ENCODE peak calls at places on chromosomes 4 and X, in six cellular contexts. W, N, J, Q, H and G are unnamed samples.

GRCh38 chr4:147596976-147597375 is 20.2 kb upstream of the TMEM184C start:
- DNase-seq in W (no peak), N (no peak), J (no peak), Q (no peak), H (no peak), G (peak; percentile 94)

GRCh38 chrX:21373637-21374162 is 518 bp upstream of the CNKSR2 start:
- DNase-seq in W (peak; percentile 0), N (peak; percentile 26), J (no peak), Q (no peak), H (peak; percentile 15), G (no peak)

GRCh38 chr4:53541577-53542206 is 49.6 kb downstream of the LNX1 start:
- DNase-seq in W (no peak), N (no peak), J (peak; percentile 11), Q (no peak), H (no peak), G (peak; percentile 93)

GRCh38 chrX:2478546-2479419 is 22.0 kb downstream of the DHRSX start:
- DNase-seq in W (no peak), N (no peak), J (no peak), Q (no peak), H (no peak), G (no peak)

GRCh38 chrX:74449322-74449936 is 28.1 kb downstream of the SLC16A2 start:
- DNase-seq in W (no peak), N (no peak), J (no peak), Q (no peak), H (no peak), G (peak; percentile 25)

GRCh38 chrX:115449742-115450141 is 111.2 kb upstream of the PLS3 start:
- DNase-seq in W (no peak), N (peak; percentile 57), J (no peak), Q (no peak), H (no peak), G (peak; percentile 48)

GRCh38 chr4:87555751-87556619 is 26.8 kb upstream of the SPARCL1 start:
- DNase-seq in W (no peak), N (no peak), J (peak; percentile 10), Q (no peak), H (no peak), G (peak; percentile 65)

GRCh38 chrX:107675823-107676555 is 47.7 kb downstream of the PRPS1 start:
- DNase-seq in W (no peak), N (no peak), J (peak; percentile 20), Q (no peak), H (no peak), G (peak; percentile 39)

GRCh38 chrX:129678176-129678880 is 23.6 kb upstream of the APLN start:
- DNase-seq in W (peak; percentile 2), N (peak; percentile 57), J (peak; percentile 11), Q (peak; percentile 25), H (peak; percentile 43), G (peak; percentile 31)

GRCh38 chr4:149574973-149575372 is 240.7 kb downstream of the IQCM start:
- DNase-seq in W (no peak), N (no peak), J (no peak), Q (no peak), H (no peak), G (no peak)

GRCh38 chrX:35076061-35076460 is 133.5 kb downstream of the FAM47B start:
- DNase-seq in W (no peak), N (no peak), J (no peak), Q (no peak), H (no peak), G (no peak)

GRCh38 chr4:98481167-98481566 is 177.2 kb downstream of the TSPAN5 start:
- DNase-seq in W (no peak), N (no peak), J (peak; percentile 63), Q (no peak), H (no peak), G (peak; percentile 32)

GRCh38 chr4:74189331-74190043 is 31.6 kb downstream of the MTHFD2L start:
- DNase-seq in W (no peak), N (no peak), J (no peak), Q (no peak), H (no peak), G (peak; percentile 65)

GRCh38 chrX:44974462-44974861 is 101.5 kb downstream of the KDM6A start:
- DNase-seq in W (no peak), N (no peak), J (no peak), Q (no peak), H (no peak), G (peak; percentile 46)

GRCh38 chr4:3703343-3703676 is 62.9 kb upstream of the ADRA2C start:
- DNase-seq in W (no peak), N (no peak), J (no peak), Q (no peak), H (no peak), G (no peak)

GRCh38 chr4:95255396-95256107 is 293.2 kb downstream of the UNC5C start:
- DNase-seq in W (no peak), N (no peak), J (no peak), Q (no peak), H (no peak), G (no peak)

GRCh38 chr4:138329506-138330070 is 87.4 kb upstream of the SLC7A11 start:
- DNase-seq in W (no peak), N (no peak), J (no peak), Q (no peak), H (no peak), G (no peak)

GRCh38 chrX:86964321-86964720 is 553.3 kb upstream of the KLHL4 start:
- DNase-seq in W (no peak), N (no peak), J (no peak), Q (no peak), H (no peak), G (no peak)

GRCh38 chr4:22389240-22389871 is 126.5 kb downstream of the ADGRA3 start:
- DNase-seq in W (no peak), N (peak; percentile 39), J (peak; percentile 63), Q (no peak), H (peak; percentile 18), G (peak; percentile 80)

GRCh38 chr4:68451246-68452211 is 4.3 kb downstream of the TMPRSS11E start:
- DNase-seq in W (no peak), N (no peak), J (no peak), Q (no peak), H (no peak), G (no peak)

GRCh38 chr4:187603093-187603395 is 392.5 kb upstream of the ZFP42 start:
- DNase-seq in W (no peak), N (no peak), J (no peak), Q (no peak), H (no peak), G (peak; percentile 100)

GRCh38 chr4:1413221-1413663 is 7.0 kb upstream of the NKX1-1 start:
- DNase-seq in W (no peak), N (no peak), J (no peak), Q (no peak), H (no peak), G (no peak)